ENCODE peak calls at places on chromosome 2, in four cellular contexts. One of them, this sample, is unnamed.

GRCh38 chr2:191797937-191798873 is 48.7 kb downstream of the CAVIN2 start:
- DNase-seq in mesendoderm: no peak
- DNase-seq in T-helper 2 cell: no peak
- DNase-seq in dorsolateral prefrontal cortex: no peak
- DNase-seq in this sample: no peak

GRCh38 chr2:39762448-39762847 is 16.6 kb downstream of the THUMPD2 start:
- DNase-seq in dorsolateral prefrontal cortex: no peak
- DNase-seq in T-helper 2 cell: no peak
- DNase-seq in mesendoderm: no peak
- DNase-seq in this sample: no peak

GRCh38 chr2:163469561-163469962 is 266.2 kb downstream of the FIGN start:
- DNase-seq in dorsolateral prefrontal cortex: no peak
- DNase-seq in mesendoderm: peak
- DNase-seq in T-helper 2 cell: no peak
- DNase-seq in this sample: no peak

GRCh38 chr2:239234151-239234825 is 166.5 kb downstream of the HDAC4 start:
- DNase-seq in mesendoderm: no peak
- DNase-seq in dorsolateral prefrontal cortex: peak
- DNase-seq in T-helper 2 cell: no peak
- DNase-seq in this sample: no peak

GRCh38 chr2:138829326-138829725 is 49.1 kb upstream of the NXPH2 start:
- DNase-seq in dorsolateral prefrontal cortex: no peak
- DNase-seq in T-helper 2 cell: no peak
- DNase-seq in mesendoderm: peak
- DNase-seq in this sample: no peak

GRCh38 chr2:37851428-37851827 is 73.7 kb upstream of the RMDN2 start:
- DNase-seq in T-helper 2 cell: no peak
- DNase-seq in mesendoderm: peak
- DNase-seq in dorsolateral prefrontal cortex: no peak
- DNase-seq in this sample: no peak

GRCh38 chr2:64751286-64752260 is 97.9 kb upstream of the SERTAD2 start:
- DNase-seq in dorsolateral prefrontal cortex: no peak
- DNase-seq in T-helper 2 cell: peak
- DNase-seq in mesendoderm: peak
- DNase-seq in this sample: no peak

GRCh38 chr2:121955313-121956211 is 200.1 kb downstream of the TSN start:
- DNase-seq in T-helper 2 cell: no peak
- DNase-seq in dorsolateral prefrontal cortex: no peak
- DNase-seq in mesendoderm: no peak
- DNase-seq in this sample: no peak

GRCh38 chr2:145228506-145228905 is 708.6 kb upstream of the ZEB2 start:
- DNase-seq in dorsolateral prefrontal cortex: no peak
- DNase-seq in mesendoderm: no peak
- DNase-seq in T-helper 2 cell: no peak
- DNase-seq in this sample: no peak

This sample was measured in occipital lobe.